ENCODE peak calls at places on chromosomes 3 and 15, in eight cellular contexts. G is LoVo; H is fibroblast of mammary gland; S is HCEC 1CT; Q is fibroblast of the conjunctiva; M is T1000; F is stimulated activated CD4-positive, alpha-beta T cell treated with anti-CD3 and anti-CD28 coated beads, Interleukin-1b, Interleukin-23, amount 100 ng/mL, for 24 hours; B is activated CD4-positive, alpha-beta T cell treated with anti-CD3 and anti-CD28 coated beads, Interleukin-2, amount 50 U/mL, for 24 hours. U is an unnamed sample.

GRCh38 chr3:193816656-193817311 is 223.8 kb downstream of the OPA1 start:
- DNase-seq in G (no peak), M (no peak), H (peak; percentile 64), B (no peak), F (no peak), Q (peak; percentile 27), S (no peak), U (no peak)

GRCh38 chr3:174439621-174440349 is 419.3 kb upstream of the NAALADL2 start:
- DNase-seq in Q (peak; percentile 97), B (no peak), F (no peak), H (peak; percentile 99), S (peak; percentile 96), G (peak; percentile 80), M (peak; percentile 64), U (no peak)

GRCh38 chr3:191790934-191791333 is 330.0 kb downstream of the PYDC2 start:
- DNase-seq in Q (no peak), F (no peak), S (no peak), H (no peak), B (no peak), G (no peak), M (no peak), U (no peak)

GRCh38 chr15:47587938-47588817 is 129.1 kb upstream of the SEMA6D start:
- DNase-seq in S (no peak), G (no peak), F (no peak), B (no peak), M (no peak), Q (no peak), H (peak; percentile 19), U (no peak)

GRCh38 chr3:187740446-187741399 is 4.5 kb downstream of the BCL6 start:
- DNase-seq in S (peak; percentile 57), Q (peak; percentile 74), G (peak; percentile 64), F (peak; percentile 59), B (peak; percentile 57), M (peak; percentile 33), H (peak; percentile 91), U (no peak)

GRCh38 chr3:179624471-179624870 is 19.9 kb downstream of the NDUFB5 start:
- DNase-seq in M (no peak), Q (no peak), H (no peak), S (peak; percentile 49), B (no peak), F (no peak), G (no peak), U (no peak)

GRCh38 chr15:42494998-42495360 is 455 bp upstream of the SNAP23 start:
- DNase-seq in G (peak; percentile 68), M (no peak), H (peak; percentile 67), Q (peak; percentile 47), B (no peak), F (no peak), S (peak; percentile 72), U (no peak)

GRCh38 chr3:99240700-99241099 is 339.2 kb upstream of the DCBLD2 start:
- DNase-seq in F (no peak), S (no peak), M (no peak), Q (no peak), B (no peak), H (no peak), G (no peak), U (no peak)

GRCh38 chr3:25663324-25664065 is 1.2 kb downstream of the TOP2B start:
- DNase-seq in B (no peak), S (peak; percentile 33), F (no peak), M (no peak), G (peak; percentile 28), H (peak; percentile 25), Q (no peak), U (peak; percentile 60)

GRCh38 chr15:69990566-69991391 is 106.9 kb downstream of the TLE3 start:
- DNase-seq in G (no peak), Q (no peak), F (no peak), B (no peak), H (no peak), S (no peak), M (no peak), U (no peak)

GRCh38 chr3:31252216-31253185 is 280.2 kb upstream of the STT3B start:
- DNase-seq in G (no peak), S (no peak), B (no peak), Q (no peak), M (no peak), H (no peak), F (no peak), U (no peak)

GRCh38 chr3:195889843-195890407 is 18.4 kb downstream of the TNK2 start:
- DNase-seq in B (no peak), F (no peak), Q (no peak), M (no peak), G (no peak), H (no peak), S (no peak), U (no peak)

GRCh38 chr15:99707481-99708270 is 25.6 kb downstream of the LYSMD4 start:
- DNase-seq in H (peak; percentile 93), M (no peak), F (no peak), B (no peak), S (peak; percentile 21), G (no peak), Q (peak; percentile 46), U (no peak)

GRCh38 chr3:141686477-141687280 is 51.4 kb upstream of the RNF7 start:
- DNase-seq in B (no peak), Q (peak; percentile 38), G (peak; percentile 44), S (peak; percentile 70), M (no peak), F (no peak), H (peak; percentile 84), U (peak; percentile 28)

GRCh38 chr3:49092948-49093852 is 671 bp downstream of the QRICH1 start:
- DNase-seq in G (peak; percentile 62), Q (peak; percentile 55), M (peak; percentile 79), S (peak; percentile 67), F (peak; percentile 72), B (peak; percentile 52), H (peak; percentile 86), U (peak; percentile 29)

GRCh38 chr15:75036269-75036668 is 12.9 kb downstream of the PPCDC start:
- DNase-seq in F (no peak), S (peak; percentile 69), B (no peak), G (peak; percentile 97), H (peak; percentile 70), Q (no peak), M (peak; percentile 23), U (no peak)

GRCh38 chr3:65960087-65960486 is 78.6 kb downstream of the MAGI1 start:
- DNase-seq in S (no peak), Q (no peak), M (no peak), G (no peak), B (no peak), F (no peak), H (peak; percentile 30), U (no peak)

GRCh38 chr15:80242132-80242769 is 9.8 kb downstream of the CTXND1 start:
- DNase-seq in F (no peak), H (peak; percentile 31), G (peak; percentile 11), M (no peak), S (peak; percentile 51), B (no peak), Q (no peak), U (no peak)

GRCh38 chr3:105502333-105502732 is 135.6 kb downstream of the ALCAM start:
- DNase-seq in B (no peak), Q (no peak), S (no peak), G (no peak), M (no peak), F (no peak), H (no peak), U (no peak)

GRCh38 chr15:42156266-42156922 is at the start of gene PLA2G4F:
- DNase-seq in F (no peak), S (no peak), G (peak; percentile 35), Q (no peak), M (no peak), H (no peak), B (no peak), U (no peak)

GRCh38 chr3:143808999-143809700 is 39.1 kb downstream of the SLC9A9 start:
- DNase-seq in Q (peak; percentile 67), G (no peak), H (peak; percentile 61), M (no peak), F (no peak), B (no peak), S (peak; percentile 24), U (no peak)

GRCh38 chr3:172321035-172321434 is 127.2 kb downstream of the GHSR start:
- DNase-seq in G (no peak), M (no peak), S (no peak), F (no peak), Q (no peak), H (peak; percentile 75), B (no peak), U (no peak)

GRCh38 chr15:29613951-29614382 is 208.3 kb downstream of the TJP1 start:
- DNase-seq in S (no peak), B (no peak), M (no peak), F (no peak), G (peak; percentile 55), Q (no peak), H (no peak), U (no peak)

GRCh38 chr15:64003182-64003581 is 43.1 kb downstream of the DAPK2 start:
- DNase-seq in H (no peak), Q (no peak), G (no peak), S (no peak), F (no peak), M (no peak), B (no peak), U (no peak)

GRCh38 chr15:74587924-74588323 is 27.7 kb upstream of the CLK3 start:
- DNase-seq in G (no peak), M (no peak), B (no peak), S (no peak), F (no peak), H (no peak), Q (no peak), U (no peak)

GRCh38 chr3:50572801-50573371 is 3.6 kb downstream of the HEMK1 start:
- DNase-seq in S (no peak), M (no peak), G (no peak), B (peak; percentile 30), Q (no peak), H (no peak), F (no peak), U (no peak)

GRCh38 chr15:48384616-48385015 is 53.4 kb downstream of the DUT start:
- DNase-seq in F (no peak), B (no peak), H (peak; percentile 71), Q (no peak), G (peak; percentile 14), S (no peak), M (no peak), U (no peak)

GRCh38 chr15:92421980-92422379 is 28.3 kb downstream of the ST8SIA2 start:
- DNase-seq in B (no peak), M (no peak), Q (no peak), F (no peak), S (no peak), H (peak; percentile 19), G (no peak), U (no peak)

GRCh38 chr15:71804695-71805470 is 5.5 kb upstream of the NR2E3 start:
- DNase-seq in M (no peak), S (no peak), H (no peak), Q (no peak), F (no peak), G (no peak), B (no peak), U (no peak)

GRCh38 chr15:68204776-68205557 is at the start of gene CALML4:
- DNase-seq in Q (peak; percentile 43), M (no peak), S (no peak), H (peak; percentile 35), F (no peak), B (no peak), G (peak; percentile 95), U (no peak)

GRCh38 chr3:37752661-37753055 is 109.0 kb upstream of the CTDSPL start:
- DNase-seq in S (no peak), M (no peak), Q (no peak), G (no peak), B (no peak), F (no peak), H (no peak), U (no peak)

GRCh38 chr3:172965256-172965655 is 175.8 kb downstream of the SPATA16 start:
- DNase-seq in H (no peak), F (no peak), M (no peak), G (no peak), Q (no peak), B (no peak), S (no peak), U (no peak)

GRCh38 chr3:58484722-58485069 is 7.2 kb upstream of the KCTD6 start:
- DNase-seq in Q (no peak), B (no peak), G (no peak), M (no peak), H (no peak), S (no peak), F (no peak), U (no peak)

U was measured in SW 1271.